ENCODE peak calls at places on chromosomes 2 and 18, in four cellular contexts. Q is mesendoderm, X is H1, T is IMR-90. A is an unnamed sample.

GRCh38 chr2:43218550-43219382 is 7.6 kb downstream of the ZFP36L2 start:
- DNase-seq in Q (peak; percentile 75), X (no peak), T (peak; percentile 10), A (peak; percentile 63)

GRCh38 chr2:157420771-157421323 is 23.0 kb downstream of the CYTIP start:
- DNase-seq in Q (no peak), X (no peak), T (peak; percentile 8), A (no peak)

GRCh38 chr2:70959851-70960832 is 18.3 kb upstream of the ANKRD53 start:
- DNase-seq in Q (no peak), X (no peak), T (no peak), A (peak; percentile 61)

GRCh38 chr2:111523009-111523408 is 361.0 kb downstream of the ANAPC1 start:
- DNase-seq in Q (no peak), X (no peak), T (no peak), A (no peak)

GRCh38 chr2:145221032-145221431 is 701.1 kb upstream of the ZEB2 start:
- DNase-seq in Q (peak; percentile 71), X (no peak), T (no peak), A (no peak)

GRCh38 chr2:68110102-68110501 is 47.3 kb upstream of the C1D start:
- DNase-seq in Q (no peak), X (no peak), T (no peak), A (no peak)

GRCh38 chr2:19933351-19933981 is 31.7 kb upstream of the TTC32 start:
- DNase-seq in Q (no peak), X (no peak), T (peak; percentile 64), A (no peak)

GRCh38 chr18:48105317-48105716 is 174.9 kb upstream of the SMAD2 start:
- DNase-seq in Q (peak; percentile 28), X (no peak), T (no peak), A (no peak)

GRCh38 chr2:105812180-105813044 is 67.7 kb downstream of the NCK2 start:
- DNase-seq in Q (no peak), X (no peak), T (peak; percentile 93), A (no peak)

GRCh38 chr2:133837441-133838090 is 269.3 kb upstream of the NCKAP5 start:
- DNase-seq in Q (no peak), X (no peak), T (peak; percentile 91), A (no peak)

GRCh38 chr2:238872628-238873400 is 24.9 kb downstream of the TWIST2 start:
- DNase-seq in Q (peak; percentile 47), X (no peak), T (no peak), A (no peak)

GRCh38 chr2:148058641-148059040 is 37.8 kb downstream of the MBD5 start:
- DNase-seq in Q (no peak), X (no peak), T (peak; percentile 60), A (no peak)

GRCh38 chr2:207042841-207043240 is 103.5 kb downstream of the CPO start:
- DNase-seq in Q (peak; percentile 33), X (no peak), T (no peak), A (no peak)
- H3K4me1 ChIP-seq in Q (peaks cover 1% of the 10 kb centered on the region), X (peaks cover 7% of the 10 kb centered on the region), T (peaks cover 2% of the 10 kb centered on the region), A (peaks cover 12% of the 10 kb centered on the region)

DNA sequence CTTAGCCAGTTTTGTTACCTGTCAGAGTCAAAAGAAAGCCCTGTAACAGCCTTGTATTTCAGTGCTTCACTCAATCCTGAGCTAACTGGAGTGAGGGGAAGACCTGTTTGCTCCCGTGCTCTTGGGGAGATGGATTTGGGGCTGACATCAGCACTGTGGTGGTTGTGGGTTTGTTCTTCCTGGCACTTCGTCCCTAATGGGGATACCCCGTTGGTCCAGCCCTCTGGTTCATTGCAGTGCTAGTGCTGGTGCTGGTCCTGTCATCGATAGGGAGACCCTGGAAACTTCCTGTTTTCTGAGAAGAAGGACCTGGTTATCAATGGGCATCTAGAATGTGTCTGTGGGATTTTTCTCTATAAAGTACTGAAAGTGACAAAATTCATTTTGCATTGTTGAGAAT is 205.4 kb downstream of the ZNF407 start:
- DNase-seq in Q (no peak), X (no peak), T (no peak), A (no peak)
- H3K56ac ChIP-seq in Q (no peak overlapping the region), X (no peak overlapping the region), T (no peak overlapping the region), A (no peak overlapping the region)

GRCh38 chr2:97718942-97719341 is 5.6 kb downstream of the ZAP70 start:
- DNase-seq in Q (no peak), X (no peak), T (no peak), A (no peak)

GRCh38 chr2:97722227-97722626 is 8.9 kb downstream of the ZAP70 start:
- DNase-seq in Q (peak; percentile 54), X (no peak), T (no peak), A (no peak)

GRCh38 chr2:97718051-97718882 is 4.9 kb downstream of the ZAP70 start:
- DNase-seq in Q (no peak), X (no peak), T (no peak), A (no peak)

GRCh38 chr2:97719362-97720155 is 6.2 kb downstream of the ZAP70 start:
- DNase-seq in Q (no peak), X (no peak), T (no peak), A (no peak)

GRCh38 chr2:97720746-97721145 is 7.4 kb downstream of the ZAP70 start:
- DNase-seq in Q (no peak), X (no peak), T (no peak), A (no peak)
- H3K4me1 ChIP-seq in Q (no peaks in the 10 kb centered on the region), X (peaks cover 3% of the 10 kb centered on the region), T (no peaks in the 10 kb centered on the region), A (peaks cover 6% of the 10 kb centered on the region)

GRCh38 chr2:28030600-28030999 is 140.1 kb downstream of the BABAM2 start:
- DNase-seq in Q (no peak), X (no peak), T (no peak), A (no peak)

GRCh38 chr2:28028025-28028424 is 137.5 kb downstream of the BABAM2 start:
- DNase-seq in Q (no peak), X (no peak), T (no peak), A (no peak)

GRCh38 chr2:28021898-28022297 is 131.4 kb downstream of the BABAM2 start:
- DNase-seq in Q (no peak), X (no peak), T (no peak), A (no peak)

GRCh38 chr2:28025116-28025515 is 134.6 kb downstream of the BABAM2 start:
- DNase-seq in Q (no peak), X (no peak), T (peak; percentile 24), A (no peak)
- H3K56ac ChIP-seq in Q (no peak overlapping the region), X (no peak overlapping the region), T (no peak overlapping the region), A (no peak overlapping the region)

GRCh38 chr2:36490749-36491148 is 107.2 kb downstream of the FEZ2 start:
- DNase-seq in Q (no peak), X (no peak), T (no peak), A (no peak)

GRCh38 chr2:36489296-36489695 is 108.7 kb downstream of the FEZ2 start:
- DNase-seq in Q (peak; percentile 32), X (no peak), T (peak; percentile 78), A (no peak)

GRCh38 chr2:36485521-36485920 is 112.4 kb downstream of the FEZ2 start:
- DNase-seq in Q (no peak), X (no peak), T (peak; percentile 94), A (no peak)

GRCh38 chr2:36486546-36487044 is 111.4 kb downstream of the FEZ2 start:
- DNase-seq in Q (peak; percentile 46), X (no peak), T (peak; percentile 82), A (no peak)

DNA sequence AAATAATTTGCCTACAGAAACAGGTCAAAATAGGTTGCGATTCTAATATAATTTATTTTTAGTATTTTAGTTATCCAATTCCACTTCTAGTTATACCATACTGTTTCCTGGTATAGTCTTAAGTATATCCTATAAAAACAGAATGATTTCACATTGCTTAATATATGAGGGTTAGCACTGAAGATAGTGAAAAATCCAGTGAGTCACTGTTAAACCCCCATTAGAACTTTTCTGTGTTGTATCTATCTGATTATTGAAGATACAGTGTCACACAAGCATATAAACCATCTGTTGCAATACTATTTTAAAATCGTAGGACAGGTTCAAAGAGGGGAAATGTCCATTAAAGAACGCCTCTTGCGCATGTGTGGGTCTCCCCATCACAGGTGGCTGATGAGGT is 110.0 kb downstream of the FEZ2 start:
- DNase-seq in Q (no peak), X (no peak), T (no peak), A (no peak)
- H3K4me1 ChIP-seq in Q (no peaks in the 10 kb centered on the region), X (peaks cover 2% of the 10 kb centered on the region), T (peaks cover 44% of the 10 kb centered on the region), A (peaks cover 2% of the 10 kb centered on the region)

GRCh38 chr18:36776650-36777049 is 52.2 kb downstream of the TPGS2 start:
- DNase-seq in Q (no peak), X (no peak), T (no peak), A (no peak)
- H3K56ac ChIP-seq in Q (no peak overlapping the region), X (no peak overlapping the region), T (no peak overlapping the region), A (no peak overlapping the region)